ENCODE peak calls at places on chromosome 3, in seven cellular contexts. One of them, this sample, is unnamed. For H3K4me1 and H3K27me3, the result is how much of the 10 kb centered on the place peaks cover.

GRCh38 chr3:114310701-114311100 is 16.9 kb downstream of the TIGIT start:
- DNase-seq in right cardiac atrium: no peak
- DNase-seq in aorta: no peak
- DNase-seq in neural progenitor cell: no peak
- DNase-seq in A673: no peak
- DNase-seq in upper lobe of right lung: no peak
- DNase-seq in gastrocnemius medialis: no peak
- DNase-seq in this sample: no peak

GRCh38 chr3:73448761-73449290 is 175.9 kb downstream of the PDZRN3 start:
- DNase-seq in upper lobe of right lung: no peak
- DNase-seq in neural progenitor cell: no peak
- DNase-seq in gastrocnemius medialis: no peak
- DNase-seq in aorta: no peak
- DNase-seq in A673: peak
- DNase-seq in right cardiac atrium: no peak
- DNase-seq in this sample: no peak

GRCh38 chr3:121660356-121661171 is at the start of gene HCLS1:
- DNase-seq in aorta: peak
- DNase-seq in right cardiac atrium: peak
- DNase-seq in gastrocnemius medialis: peak
- DNase-seq in neural progenitor cell: no peak
- DNase-seq in A673: peak
- DNase-seq in upper lobe of right lung: peak
- DNase-seq in this sample: no peak

GRCh38 chr3:2741520-2741919 is 368.7 kb downstream of the IL5RA start:
- DNase-seq in right cardiac atrium: no peak
- DNase-seq in upper lobe of right lung: no peak
- DNase-seq in A673: no peak
- DNase-seq in aorta: no peak
- DNase-seq in neural progenitor cell: no peak
- DNase-seq in gastrocnemius medialis: no peak
- DNase-seq in this sample: no peak

GRCh38 chr3:14262212-14262611 is 83.6 kb downstream of the LSM3 start:
- DNase-seq in upper lobe of right lung: no peak
- DNase-seq in A673: no peak
- DNase-seq in right cardiac atrium: no peak
- DNase-seq in gastrocnemius medialis: peak
- DNase-seq in neural progenitor cell: no peak
- DNase-seq in aorta: no peak
- DNase-seq in this sample: no peak

GRCh38 chr3:44648564-44649229 is at the start of gene ZNF35:
- DNase-seq in A673: peak
- DNase-seq in aorta: peak
- DNase-seq in right cardiac atrium: peak
- DNase-seq in gastrocnemius medialis: peak
- DNase-seq in neural progenitor cell: peak
- DNase-seq in upper lobe of right lung: peak
- DNase-seq in this sample: peak

GRCh38 chr3:109874900-109875735 is 537.8 kb upstream of the DPPA4 start:
- DNase-seq in right cardiac atrium: no peak
- DNase-seq in gastrocnemius medialis: no peak
- DNase-seq in neural progenitor cell: no peak
- DNase-seq in upper lobe of right lung: no peak
- DNase-seq in aorta: no peak
- DNase-seq in A673: no peak
- DNase-seq in this sample: peak

GRCh38 chr3:63349583-63350177 is 71.6 kb downstream of the SYNPR start:
- DNase-seq in gastrocnemius medialis: no peak
- DNase-seq in neural progenitor cell: peak
- DNase-seq in upper lobe of right lung: no peak
- DNase-seq in aorta: peak
- DNase-seq in A673: peak
- DNase-seq in right cardiac atrium: peak
- DNase-seq in this sample: peak

DNA sequence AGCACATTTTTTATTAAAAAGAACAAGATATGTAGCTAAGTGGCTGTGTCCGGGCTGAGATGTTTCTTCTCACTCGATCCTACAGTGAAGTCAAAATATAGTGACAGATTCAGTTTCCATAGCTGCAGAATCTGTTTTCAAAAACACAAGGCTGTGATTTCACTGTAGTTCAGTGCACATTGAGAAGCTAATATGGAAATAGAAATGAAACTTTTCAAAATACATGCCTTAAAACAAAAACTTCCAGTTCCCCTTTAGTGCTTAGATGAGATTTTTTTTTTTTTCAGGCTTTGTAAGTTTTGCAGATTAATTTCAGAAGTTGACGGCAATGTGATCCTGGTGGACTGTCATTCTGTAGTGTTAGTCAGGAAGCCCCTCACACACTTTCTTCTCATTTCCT is 23.8 kb upstream of the TRAK1 start:
- DNase-seq in right cardiac atrium: no peak
- DNase-seq in A673: no peak
- DNase-seq in gastrocnemius medialis: no peak
- DNase-seq in aorta: peak
- DNase-seq in upper lobe of right lung: no peak
- DNase-seq in neural progenitor cell: no peak
- DNase-seq in this sample: no peak
- H3K4me1 ChIP-seq in right cardiac atrium: under half
- H3K4me1 ChIP-seq in A673: under half
- H3K4me1 ChIP-seq in gastrocnemius medialis: half or more
- H3K4me1 ChIP-seq in aorta: under half
- H3K4me1 ChIP-seq in upper lobe of right lung: half or more
- H3K4me1 ChIP-seq in neural progenitor cell: under half
- H3K4me1 ChIP-seq in this sample: under half

DNA sequence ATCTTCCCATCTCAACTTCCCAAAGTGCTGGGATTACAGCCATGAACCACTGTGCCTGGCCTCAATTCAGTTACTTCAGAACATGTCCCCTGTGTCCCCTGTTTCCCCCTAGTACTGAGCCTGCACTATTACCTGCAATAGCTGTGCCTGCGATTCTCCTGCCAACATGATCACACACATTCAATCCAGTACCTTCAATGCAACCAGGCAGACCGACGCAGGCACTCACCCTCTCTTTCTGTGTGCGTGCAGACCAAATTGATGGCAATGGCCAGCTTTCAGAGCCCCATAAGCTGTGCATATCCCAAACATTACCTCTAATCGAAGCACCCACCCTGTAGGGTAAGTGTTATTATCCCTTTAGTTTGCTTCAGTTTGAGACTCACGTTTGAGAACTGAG is 73.0 kb upstream of the EPHB3 start:
- DNase-seq in aorta: no peak
- DNase-seq in neural progenitor cell: no peak
- DNase-seq in upper lobe of right lung: no peak
- DNase-seq in A673: no peak
- DNase-seq in gastrocnemius medialis: no peak
- DNase-seq in right cardiac atrium: no peak
- DNase-seq in this sample: no peak
- H3K27me3 ChIP-seq in aorta: under half
- H3K27me3 ChIP-seq in neural progenitor cell: half or more
- H3K27me3 ChIP-seq in upper lobe of right lung: under half
- H3K27me3 ChIP-seq in A673: half or more
- H3K27me3 ChIP-seq in gastrocnemius medialis: under half
- H3K27me3 ChIP-seq in right cardiac atrium: under half
- H3K27me3 ChIP-seq in this sample: half or more

GRCh38 chr3:71247948-71248315 is 335.6 kb downstream of the FOXP1 start:
- DNase-seq in right cardiac atrium: no peak
- DNase-seq in A673: no peak
- DNase-seq in upper lobe of right lung: no peak
- DNase-seq in gastrocnemius medialis: no peak
- DNase-seq in aorta: no peak
- DNase-seq in neural progenitor cell: no peak
- DNase-seq in this sample: no peak
- H3K4me1 ChIP-seq in right cardiac atrium: under half
- H3K4me1 ChIP-seq in A673: under half
- H3K4me1 ChIP-seq in upper lobe of right lung: under half
- H3K4me1 ChIP-seq in gastrocnemius medialis: under half
- H3K4me1 ChIP-seq in aorta: under half
- H3K4me1 ChIP-seq in neural progenitor cell: half or more
- H3K4me1 ChIP-seq in this sample: under half

GRCh38 chr3:169666501-169667379 is 3.2 kb upstream of the MECOM start:
- DNase-seq in gastrocnemius medialis: no peak
- DNase-seq in aorta: no peak
- DNase-seq in right cardiac atrium: no peak
- DNase-seq in upper lobe of right lung: peak
- DNase-seq in A673: no peak
- DNase-seq in neural progenitor cell: peak
- DNase-seq in this sample: no peak

GRCh38 chr3:169667380-169667671 is 3.8 kb upstream of the MECOM start:
- DNase-seq in right cardiac atrium: no peak
- DNase-seq in neural progenitor cell: no peak
- DNase-seq in gastrocnemius medialis: no peak
- DNase-seq in aorta: no peak
- DNase-seq in A673: no peak
- DNase-seq in upper lobe of right lung: no peak
- DNase-seq in this sample: no peak

GRCh38 chr3:169665264-169666078 is 2.0 kb upstream of the MECOM start:
- DNase-seq in aorta: no peak
- DNase-seq in gastrocnemius medialis: no peak
- DNase-seq in A673: no peak
- DNase-seq in right cardiac atrium: no peak
- DNase-seq in neural progenitor cell: peak
- DNase-seq in upper lobe of right lung: no peak
- DNase-seq in this sample: no peak

GRCh38 chr3:169667710-169668080 is 4.2 kb upstream of the MECOM start:
- DNase-seq in right cardiac atrium: no peak
- DNase-seq in gastrocnemius medialis: no peak
- DNase-seq in upper lobe of right lung: no peak
- DNase-seq in A673: no peak
- DNase-seq in neural progenitor cell: no peak
- DNase-seq in aorta: no peak
- DNase-seq in this sample: no peak

GRCh38 chr3:169666079-169666436 is 2.5 kb upstream of the MECOM start:
- DNase-seq in neural progenitor cell: peak
- DNase-seq in upper lobe of right lung: no peak
- DNase-seq in gastrocnemius medialis: no peak
- DNase-seq in aorta: no peak
- DNase-seq in right cardiac atrium: no peak
- DNase-seq in A673: no peak
- DNase-seq in this sample: no peak
- H3K27me3 ChIP-seq in neural progenitor cell: half or more
- H3K27me3 ChIP-seq in upper lobe of right lung: half or more
- H3K27me3 ChIP-seq in gastrocnemius medialis: half or more
- H3K27me3 ChIP-seq in aorta: under half
- H3K27me3 ChIP-seq in right cardiac atrium: under half
- H3K27me3 ChIP-seq in A673: half or more
- H3K27me3 ChIP-seq in this sample: half or more

GRCh38 chr3:89260721-89261120 is 153.3 kb downstream of the EPHA3 start:
- DNase-seq in aorta: no peak
- DNase-seq in neural progenitor cell: peak
- DNase-seq in right cardiac atrium: no peak
- DNase-seq in A673: peak
- DNase-seq in gastrocnemius medialis: no peak
- DNase-seq in upper lobe of right lung: no peak
- DNase-seq in this sample: no peak

GRCh38 chr3:89261673-89262072 is 154.3 kb downstream of the EPHA3 start:
- DNase-seq in neural progenitor cell: no peak
- DNase-seq in gastrocnemius medialis: no peak
- DNase-seq in upper lobe of right lung: no peak
- DNase-seq in A673: no peak
- DNase-seq in right cardiac atrium: no peak
- DNase-seq in aorta: no peak
- DNase-seq in this sample: no peak

GRCh38 chr3:89266074-89266473 is 158.7 kb downstream of the EPHA3 start:
- DNase-seq in gastrocnemius medialis: no peak
- DNase-seq in aorta: no peak
- DNase-seq in A673: no peak
- DNase-seq in neural progenitor cell: no peak
- DNase-seq in right cardiac atrium: no peak
- DNase-seq in upper lobe of right lung: no peak
- DNase-seq in this sample: no peak

GRCh38 chr3:89262561-89262960 is 155.1 kb downstream of the EPHA3 start:
- DNase-seq in upper lobe of right lung: no peak
- DNase-seq in aorta: no peak
- DNase-seq in gastrocnemius medialis: no peak
- DNase-seq in right cardiac atrium: no peak
- DNase-seq in neural progenitor cell: no peak
- DNase-seq in A673: no peak
- DNase-seq in this sample: no peak

DNA sequence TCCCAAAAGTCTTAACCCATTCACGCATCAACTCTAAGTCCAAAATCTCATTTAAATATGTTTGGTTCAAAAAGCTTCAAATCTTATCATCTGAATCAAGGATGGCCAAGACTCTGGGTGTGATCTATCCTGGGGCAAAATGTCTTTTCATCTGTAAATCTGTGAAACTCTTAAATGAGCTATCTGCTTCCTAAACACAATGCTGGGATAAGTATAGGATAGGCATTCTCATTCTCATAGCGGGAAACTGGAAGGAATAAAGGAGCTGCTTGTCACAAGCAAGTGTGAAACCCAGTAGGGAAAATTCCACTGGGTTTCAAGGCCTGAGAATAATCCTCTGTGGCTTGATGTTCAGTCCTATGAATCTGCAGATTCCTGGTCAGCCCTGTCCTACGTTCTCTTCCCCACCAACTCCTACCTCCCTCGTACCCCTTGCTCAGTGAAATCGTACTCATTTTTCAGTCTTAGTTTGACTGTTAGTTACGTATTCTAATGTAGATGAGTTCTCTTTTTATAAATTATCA is 156.7 kb downstream of the EPHA3 start:
- DNase-seq in aorta: no peak
- DNase-seq in upper lobe of right lung: no peak
- DNase-seq in right cardiac atrium: no peak
- DNase-seq in neural progenitor cell: peak
- DNase-seq in gastrocnemius medialis: no peak
- DNase-seq in A673: no peak
- DNase-seq in this sample: no peak
- H3K4me1 ChIP-seq in aorta: under half
- H3K4me1 ChIP-seq in upper lobe of right lung: under half
- H3K4me1 ChIP-seq in right cardiac atrium: under half
- H3K4me1 ChIP-seq in neural progenitor cell: under half
- H3K4me1 ChIP-seq in gastrocnemius medialis: under half
- H3K4me1 ChIP-seq in A673: under half
- H3K4me1 ChIP-seq in this sample: under half

GRCh38 chr3:129001101-129001816 is at the start of gene EFCC1:
- DNase-seq in gastrocnemius medialis: peak
- DNase-seq in upper lobe of right lung: peak
- DNase-seq in aorta: no peak
- DNase-seq in neural progenitor cell: peak
- DNase-seq in right cardiac atrium: peak
- DNase-seq in A673: no peak
- DNase-seq in this sample: no peak

GRCh38 chr3:128997486-128997885 is 3.6 kb upstream of the CFAP92 start:
- DNase-seq in aorta: no peak
- DNase-seq in gastrocnemius medialis: no peak
- DNase-seq in neural progenitor cell: no peak
- DNase-seq in right cardiac atrium: no peak
- DNase-seq in A673: no peak
- DNase-seq in upper lobe of right lung: no peak
- DNase-seq in this sample: no peak

GRCh38 chr3:129000742-129001100 is 383 bp upstream of the EFCC1 start:
- DNase-seq in gastrocnemius medialis: no peak
- DNase-seq in right cardiac atrium: no peak
- DNase-seq in neural progenitor cell: peak
- DNase-seq in upper lobe of right lung: no peak
- DNase-seq in aorta: no peak
- DNase-seq in A673: no peak
- DNase-seq in this sample: no peak

GRCh38 chr3:128998532-128998931 is 2.6 kb upstream of the EFCC1 start:
- DNase-seq in A673: no peak
- DNase-seq in gastrocnemius medialis: no peak
- DNase-seq in neural progenitor cell: no peak
- DNase-seq in upper lobe of right lung: no peak
- DNase-seq in aorta: no peak
- DNase-seq in right cardiac atrium: no peak
- DNase-seq in this sample: no peak

GRCh38 chr3:128999104-128999503 is 2.0 kb upstream of the EFCC1 start:
- DNase-seq in aorta: no peak
- DNase-seq in A673: no peak
- DNase-seq in right cardiac atrium: no peak
- DNase-seq in gastrocnemius medialis: no peak
- DNase-seq in upper lobe of right lung: no peak
- DNase-seq in neural progenitor cell: peak
- DNase-seq in this sample: no peak
- H3K27me3 ChIP-seq in aorta: under half
- H3K27me3 ChIP-seq in A673: under half
- H3K27me3 ChIP-seq in right cardiac atrium: under half
- H3K27me3 ChIP-seq in gastrocnemius medialis: under half
- H3K27me3 ChIP-seq in upper lobe of right lung: under half
- H3K27me3 ChIP-seq in neural progenitor cell: under half
- H3K27me3 ChIP-seq in this sample: half or more